ENCODE peak calls at places on chromosomes 3 and 15, in nine cellular contexts. Z is stromal cell of bone marrow, B is SK-MEL-5, V is epithelial cell of esophagus, A is nucleus accumbens, E is M059J, K is NCI-H524, P is right cardiac atrium, R is mucosa of descending colon. M is an unnamed sample.

GRCh38 chr3:124351430-124352142 is 359.7 kb upstream of the ROPN1 start:
- DNase-seq in P (no peak), R (no peak), A (peak; percentile 17), Z (peak; percentile 57), E (peak; percentile 71), B (peak; percentile 81), K (peak; percentile 88), V (peak; percentile 76), M (peak; percentile 79)

GRCh38 chr15:38531509-38531908 is 33.1 kb downstream of the RASGRP1 start:
- DNase-seq in E (peak; percentile 88), A (peak; percentile 26), K (no peak), B (peak; percentile 62), P (no peak), R (no peak), V (peak; percentile 60), Z (peak; percentile 62), M (peak; percentile 12)

GRCh38 chr3:187112934-187113793 is 26.1 kb downstream of the RPL39L start:
- DNase-seq in A (no peak), B (peak; percentile 61), Z (no peak), R (no peak), E (peak; percentile 39), V (peak; percentile 40), P (no peak), K (peak; percentile 32), M (peak; percentile 49)

GRCh38 chr3:41898631-41899030 is 63.3 kb downstream of the ULK4 start:
- DNase-seq in K (no peak), A (no peak), B (no peak), V (no peak), P (no peak), E (no peak), Z (no peak), R (no peak), M (no peak)

GRCh38 chr3:154345422-154346122 is 21.3 kb upstream of the DHX36 start:
- DNase-seq in Z (no peak), V (no peak), R (no peak), A (no peak), E (no peak), B (no peak), P (no peak), K (no peak), M (no peak)

GRCh38 chr15:41494190-41494921 is 682 bp downstream of the ITPKA start:
- DNase-seq in B (no peak), R (peak; percentile 70), P (peak; percentile 55), E (peak; percentile 31), V (no peak), K (peak; percentile 38), A (no peak), Z (no peak), M (peak; percentile 40)

GRCh38 chr15:40986820-40987219 is 33.5 kb downstream of the CHAC1 start:
- DNase-seq in P (no peak), K (no peak), R (no peak), Z (no peak), V (no peak), A (no peak), E (no peak), B (no peak), M (no peak)

GRCh38 chr15:51129513-51130197 is 34.9 kb upstream of the TNFAIP8L3 start:
- DNase-seq in V (no peak), P (no peak), A (no peak), B (no peak), K (peak; percentile 54), Z (no peak), R (peak; percentile 63), E (no peak), M (peak; percentile 8)

GRCh38 chr15:100783760-100784492 is 95.7 kb upstream of the ALDH1A3 start:
- DNase-seq in V (no peak), B (no peak), R (no peak), A (no peak), P (no peak), E (no peak), Z (no peak), K (no peak), M (no peak)

GRCh38 chr15:67117356-67117755 is 52.0 kb downstream of the SMAD3 start:
- DNase-seq in A (no peak), B (no peak), V (no peak), E (peak; percentile 40), Z (no peak), R (no peak), P (no peak), K (no peak), M (no peak)

GRCh38 chr15:34018021-34018645 is 20.9 kb downstream of the AVEN start:
- DNase-seq in B (no peak), E (no peak), K (no peak), Z (no peak), P (no peak), V (no peak), A (no peak), R (no peak), M (no peak)

GRCh38 chr3:139654637-139655365 is 23.0 kb downstream of the NMNAT3 start:
- DNase-seq in E (no peak), B (no peak), V (peak; percentile 71), A (no peak), Z (no peak), P (no peak), K (no peak), R (no peak), M (no peak)

GRCh38 chr3:36394176-36394575 is 13.9 kb downstream of the STAC start:
- DNase-seq in V (no peak), K (no peak), R (no peak), B (no peak), E (no peak), P (no peak), A (no peak), Z (no peak), M (no peak)

GRCh38 chr3:14513566-14514322 is 26.4 kb downstream of the GRIP2 start:
- DNase-seq in B (no peak), P (peak; percentile 15), V (no peak), E (no peak), K (no peak), Z (no peak), A (no peak), R (peak; percentile 36), M (no peak)

M was measured in A673.